ENCODE peak calls at places on chromosome 11, in four cellular contexts. O is hepatocyte, K is PC-3, P is GM23338. A is an unnamed sample. For H3K9me2 and H3K4me1, the result is how much of the 10 kb centered on the place peaks cover.

GRCh38 chr11:96967616-96968015 is 577.8 kb downstream of the JRKL start:
- DNase-seq in O (no peak), K (no peak), P (no peak), A (no peak)

GRCh38 chr11:111206472-111206871 is 39.1 kb upstream of the POU2AF2 start:
- DNase-seq in O (no peak), K (peak), P (no peak), A (peak)

GRCh38 chr11:76329084-76329648 is 51.8 kb downstream of the THAP12 start:
- DNase-seq in O (peak), K (no peak), P (peak), A (no peak)

GRCh38 chr11:113974741-113975470 is at the start of gene HTR3A:
- DNase-seq in O (peak), K (peak), P (peak), A (no peak)

GRCh38 chr11:75797796-75798195 is 17.2 kb upstream of the UVRAG start:
- DNase-seq in O (no peak), K (peak), P (no peak), A (peak)

GRCh38 chr11:38648597-38648996 is 2050.6 kb upstream of the RAG2 start:
- DNase-seq in O (no peak), K (peak), P (no peak), A (no peak)

GRCh38 chr11:77129841-77130756 is 2.1 kb downstream of the MYO7A start:
- DNase-seq in O (no peak), K (no peak), P (no peak), A (no peak)

GRCh38 chr11:30919389-30920172 is 333.4 kb upstream of the MPPED2 start:
- DNase-seq in O (no peak), K (no peak), P (no peak), A (peak)

GRCh38 chr11:123111465-123111864 is 49.5 kb upstream of the HSPA8 start:
- DNase-seq in O (peak), K (peak), P (peak), A (peak)

GRCh38 chr11:2942447-2942846 is 13.2 kb upstream of the PHLDA2 start:
- DNase-seq in O (no peak), K (no peak), P (no peak), A (no peak)

GRCh38 chr11:58928082-58928574 is 11.2 kb upstream of the GLYATL1 start:
- DNase-seq in O (peak), K (no peak), P (peak), A (peak)

GRCh38 chr11:10514210-10514609 is 26.8 kb downstream of the RNF141 start:
- DNase-seq in O (no peak), K (peak), P (no peak), A (peak)

GRCh38 chr11:62130498-62131464 is 7.0 kb downstream of the INCENP start:
- DNase-seq in O (no peak), K (no peak), P (peak), A (no peak)

GRCh38 chr11:128205796-128206195 is 381.6 kb downstream of the ETS1 start:
- DNase-seq in O (no peak), K (peak), P (no peak), A (no peak)

GRCh38 chr11:5910521-5910920 is 17.5 kb downstream of the OR52E5 start:
- DNase-seq in O (no peak), K (no peak), P (no peak), A (no peak)

GRCh38 chr11:10926801-10927200 is 68.9 kb upstream of the ZBED5 start:
- DNase-seq in O (no peak), K (peak), P (no peak), A (peak)

GRCh38 chr11:70473873-70474690 is 75.8 kb downstream of the CTTN start:
- DNase-seq in O (no peak), K (no peak), P (no peak), A (no peak)

GRCh38 chr11:5719703-5720495 is 16.3 kb upstream of the OR56B1 start:
- DNase-seq in O (no peak), K (no peak), P (no peak), A (peak)

GRCh38 chr11:70926543-70926942 is 325.8 kb downstream of the SHANK2 start:
- DNase-seq in O (no peak), K (no peak), P (no peak), A (no peak)

GRCh38 chr11:106524446-106524845 is 447.0 kb downstream of the AASDHPPT start:
- DNase-seq in O (no peak), K (no peak), P (no peak), A (no peak)

GRCh38 chr11:10305964-10306918 is 1.4 kb downstream of the ADM start:
- DNase-seq in O (peak), K (peak), P (peak), A (peak)

GRCh38 chr11:94925422-94926270 is 47.7 kb downstream of the CWC15 start:
- DNase-seq in O (no peak), K (no peak), P (no peak), A (peak)

GRCh38 chr11:118522571-118523072 is 4.7 kb upstream of the TTC36 start:
- DNase-seq in O (peak), K (peak), P (peak), A (peak)

GRCh38 chr11:78929092-78929905 is 354.6 kb upstream of the NARS2 start:
- DNase-seq in O (no peak), K (no peak), P (peak), A (no peak)

GRCh38 chr11:68848429-68848828 is 6.7 kb upstream of the CPT1A start:
- DNase-seq in O (no peak), K (no peak), P (no peak), A (no peak)

GRCh38 chr11:95485115-95485900 is 254.3 kb upstream of the SESN3 start:
- DNase-seq in O (no peak), K (no peak), P (no peak), A (peak)

GRCh38 chr11:79441159-79441875 is 487 bp upstream of the TENM4 start:
- DNase-seq in O (no peak), K (no peak), P (peak), A (peak)

GRCh38 chr11:68338041-68338800 is 25.8 kb downstream of the LRP5 start:
- DNase-seq in O (no peak), K (no peak), P (no peak), A (peak)

GRCh38 chr11:34002420-34002819 is 49.1 kb upstream of the CAPRIN1 start:
- DNase-seq in O (no peak), K (peak), P (no peak), A (no peak)

GRCh38 chr11:11329062-11329806 is 23.8 kb downstream of the CSNK2A3 start:
- DNase-seq in O (no peak), K (no peak), P (peak), A (no peak)

GRCh38 chr11:128437137-128437536 is 150.2 kb downstream of the ETS1 start:
- DNase-seq in O (no peak), K (no peak), P (no peak), A (peak)

GRCh38 chr11:48880021-48880441 is 103.7 kb downstream of the TRIM51G start:
- DNase-seq in O (no peak), K (no peak), P (no peak), A (no peak)

GRCh38 chr11:112903310-112903709 is 57.9 kb upstream of the NCAM1 start:
- DNase-seq in O (no peak), K (no peak), P (no peak), A (no peak)

GRCh38 chr11:34757026-34757451 is 136.1 kb downstream of the EHF start:
- DNase-seq in O (peak), K (peak), P (no peak), A (no peak)

GRCh38 chr11:96095884-96096301 is 172.0 kb upstream of the MTMR2 start:
- DNase-seq in O (peak), K (peak), P (no peak), A (no peak)

GRCh38 chr11:111555255-111555654 is 14.7 kb downstream of the LAYN start:
- DNase-seq in O (no peak), K (peak), P (no peak), A (peak)

GRCh38 chr11:16839821-16840220 is 101.4 kb downstream of the C11orf58 start:
- DNase-seq in O (no peak), K (no peak), P (no peak), A (no peak)

DNA sequence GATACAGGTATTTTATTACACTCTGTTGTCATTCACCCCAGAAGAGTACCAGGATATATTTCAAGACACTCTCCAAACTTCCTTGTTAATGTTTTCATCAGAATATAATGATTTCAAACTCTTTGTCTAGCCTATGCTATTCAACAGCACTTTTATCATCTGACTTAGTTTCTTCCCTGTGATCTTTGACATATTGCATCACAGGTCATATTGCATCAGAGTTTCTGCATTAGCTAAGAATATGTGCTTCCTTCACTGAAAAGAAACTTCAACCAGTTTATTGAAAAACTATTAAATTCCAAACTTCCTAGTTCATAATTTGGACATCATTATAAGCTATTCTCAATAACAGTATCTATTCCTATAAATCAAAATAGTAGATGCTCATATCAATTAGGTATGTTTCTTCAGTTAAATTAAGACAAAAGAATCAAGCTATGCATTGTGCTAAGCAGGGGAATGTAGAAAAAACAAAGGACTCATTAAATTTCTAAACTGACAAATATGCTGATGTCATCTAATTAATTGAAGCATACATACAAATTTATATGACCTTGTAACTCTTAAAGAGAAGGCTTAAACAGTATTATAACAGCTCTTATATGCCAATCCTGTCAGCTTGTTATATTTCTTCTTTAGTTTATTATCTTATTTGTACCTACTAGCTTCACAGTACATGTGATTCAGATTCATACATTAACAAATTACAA is 361.8 kb upstream of the LUZP2 start:
- DNase-seq in O (no peak), K (no peak), P (no peak), A (no peak)
- H3K9me2 ChIP-seq in O (under half), K (under half), P (under half), A (under half)

DNA sequence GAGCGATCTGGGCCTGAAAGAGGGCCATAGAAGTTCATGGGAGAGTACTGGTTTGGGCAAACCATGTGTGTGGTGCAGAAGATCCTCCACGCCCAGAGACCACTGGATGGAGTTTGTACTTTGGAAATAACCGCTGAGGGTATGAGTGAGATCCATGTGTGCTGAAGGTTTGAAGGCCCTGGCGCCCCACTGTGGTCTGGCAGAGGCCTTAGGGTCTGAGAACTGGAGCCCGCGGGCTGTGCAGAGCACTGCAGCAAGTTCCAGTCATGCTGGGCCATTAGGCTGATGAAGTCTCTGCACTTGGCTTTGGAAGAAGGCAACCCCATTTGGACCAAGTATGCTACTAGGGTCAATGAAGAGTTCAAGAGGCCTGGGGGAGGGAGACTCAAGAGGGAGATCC is 186.4 kb downstream of the BUD13 start:
- DNase-seq in O (no peak), K (no peak), P (peak), A (no peak)
- H3K4me1 ChIP-seq in O (under half), K (under half), P (under half), A (under half)

DNA sequence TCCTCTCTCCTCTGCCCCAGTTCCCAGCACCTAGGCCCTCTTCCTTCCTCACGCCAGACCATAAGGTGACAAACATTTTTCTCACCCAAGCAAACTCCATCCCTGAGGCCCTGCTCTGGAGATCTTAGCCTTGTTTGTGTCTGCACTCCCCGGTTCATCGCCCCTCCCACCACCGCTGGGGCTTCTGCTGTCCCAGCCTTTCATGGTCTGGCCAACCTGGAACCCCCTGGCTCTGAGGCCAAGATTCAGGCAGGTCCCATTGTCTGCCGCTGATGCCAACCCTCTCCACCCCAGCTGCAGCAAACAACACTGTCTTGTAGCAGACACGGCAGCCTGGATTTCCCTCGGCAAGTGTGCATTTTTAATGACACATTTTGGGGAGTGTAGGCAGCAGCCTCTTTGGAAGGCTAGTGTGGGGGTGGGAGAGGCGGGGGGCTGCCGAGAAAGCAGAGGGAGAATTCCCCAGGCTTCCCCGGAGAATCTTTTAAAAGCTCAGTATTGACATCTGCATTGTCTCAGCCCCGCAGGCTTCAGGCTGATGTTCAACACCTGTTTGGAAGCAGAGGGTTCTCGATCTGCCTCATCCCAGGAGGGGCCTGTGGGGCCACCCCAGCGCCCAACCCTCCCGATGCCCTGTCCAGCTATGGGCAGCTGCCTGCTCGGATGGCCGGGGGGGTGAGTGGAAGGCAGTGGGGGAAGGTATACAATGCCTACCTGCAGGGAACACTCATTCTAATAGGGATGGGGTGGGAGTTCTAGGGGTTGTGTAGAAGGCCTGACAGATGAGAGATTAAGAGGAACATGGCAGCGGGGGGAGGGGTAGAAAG is 41.6 kb downstream of the NECTIN1 start:
- DNase-seq in O (no peak), K (no peak), P (no peak), A (no peak)
- H3K9me2 ChIP-seq in O (under half), K (under half), P (under half), A (under half)

GRCh38 chr11:19977941-19978340 is 182.3 kb downstream of the DBX1 start:
- DNase-seq in O (no peak), K (no peak), P (no peak), A (no peak)
- H3K4me1 ChIP-seq in O (half or more), K (under half), P (under half), A (under half)

GRCh38 chr11:36268337-36268931 is 20.8 kb downstream of the COMMD9 start:
- DNase-seq in O (no peak), K (no peak), P (no peak), A (no peak)
- H3K9me2 ChIP-seq in O (under half), K (under half), P (under half), A (under half)

GRCh38 chr11:121460941-121461514 is 8.3 kb upstream of the SORL1-AS1 start:
- DNase-seq in O (peak), K (peak), P (no peak), A (no peak)
- H3K4me1 ChIP-seq in O (under half), K (half or more), P (half or more), A (under half)

GRCh38 chr11:7591992-7592391 is 78.2 kb downstream of the PPFIBP2 start:
- DNase-seq in O (no peak), K (no peak), P (no peak), A (no peak)

GRCh38 chr11:7590529-7590928 is 76.7 kb downstream of the PPFIBP2 start:
- DNase-seq in O (no peak), K (no peak), P (no peak), A (no peak)

GRCh38 chr11:7589861-7590260 is 76.1 kb downstream of the PPFIBP2 start:
- DNase-seq in O (no peak), K (no peak), P (no peak), A (no peak)

GRCh38 chr11:7592706-7593105 is 78.9 kb downstream of the PPFIBP2 start:
- DNase-seq in O (no peak), K (peak), P (no peak), A (peak)

GRCh38 chr11:7591107-7591894 is 77.5 kb downstream of the PPFIBP2 start:
- DNase-seq in O (no peak), K (no peak), P (no peak), A (no peak)
- H3K9me2 ChIP-seq in O (under half), K (under half), P (under half), A (under half)